ENCODE peak calls at places on chromosomes 1 and 21, in four cellular contexts. K is endodermal cell, Y is adrenal gland, B is mammary epithelial cell. G is an unnamed sample. For H3K4me1 and H3K36me3, the result is how much of the 10 kb centered on the place peaks cover.

GRCh38 chr1:36137776-36138175 is 11.5 kb downstream of the TRAPPC3 start:
- DNase-seq in B (no peak), Y (no peak), K (no peak), G (no peak)

GRCh38 chr1:226309398-226310122 is 596 bp upstream of the LIN9 start:
- DNase-seq in B (no peak), K (no peak), Y (peak), G (peak)

GRCh38 chr1:76640092-76640491 is 227.2 kb upstream of the ST6GALNAC5 start:
- DNase-seq in Y (no peak), K (no peak), B (peak), G (no peak)

GRCh38 chr1:182809414-182809957 is 19.9 kb downstream of the NPL start:
- DNase-seq in B (no peak), K (no peak), Y (no peak), G (no peak)

GRCh38 chr1:209899948-209900347 is 38.1 kb upstream of the SYT14 start:
- DNase-seq in B (no peak), K (peak), Y (no peak), G (no peak)

GRCh38 chr1:3814771-3815561 is 18.7 kb upstream of the LRRC47 start:
- DNase-seq in B (no peak), K (no peak), Y (no peak), G (peak)

GRCh38 chr1:156549831-156550230 is 22.5 kb downstream of the IQGAP3 start:
- DNase-seq in B (no peak), Y (no peak), K (no peak), G (no peak)

GRCh38 chr1:75198761-75199160 is 64.6 kb downstream of the LHX8 start:
- DNase-seq in Y (no peak), K (no peak), B (no peak), G (no peak)

GRCh38 chr1:226457307-226457712 is 49.4 kb upstream of the PARP1 start:
- DNase-seq in B (no peak), Y (no peak), K (peak), G (no peak)

GRCh38 chr1:12344611-12345299 is 114.9 kb downstream of the VPS13D start:
- DNase-seq in Y (no peak), K (no peak), B (no peak), G (peak)

GRCh38 chr1:12229835-12230548 is at the start of gene VPS13D:
- DNase-seq in B (peak), Y (peak), K (peak), G (peak)

GRCh38 chr1:189597083-189597482 is 880.6 kb downstream of the BRINP3 start:
- DNase-seq in Y (no peak), B (no peak), K (no peak), G (peak)

GRCh38 chr1:16903054-16903453 is 7.3 kb downstream of the RNU1-2 start:
- DNase-seq in B (peak), K (peak), Y (no peak), G (no peak)

GRCh38 chr1:17201201-17202021 is 3.5 kb upstream of the PADI1 start:
- DNase-seq in Y (no peak), B (no peak), K (peak), G (peak)

GRCh38 chr1:175035860-175036259 is 12.6 kb upstream of the MRPS14 start:
- DNase-seq in B (peak), Y (no peak), K (no peak), G (no peak)

GRCh38 chr1:95098196-95098595 is 19.0 kb upstream of the TLCD4 start:
- DNase-seq in K (no peak), Y (no peak), B (no peak), G (no peak)

GRCh38 chr1:10975567-10976326 is 36.7 kb upstream of the TARDBP start:
- DNase-seq in B (peak), K (peak), Y (no peak), G (no peak)

GRCh38 chr1:67773462-67773861 is 59.8 kb downstream of the GNG12 start:
- DNase-seq in Y (no peak), K (no peak), B (peak), G (no peak)

GRCh38 chr1:192489748-192490147 is 85.8 kb upstream of the RGS1 start:
- DNase-seq in B (peak), Y (no peak), K (no peak), G (peak)

GRCh38 chr1:237012789-237013383 is 8.6 kb upstream of the MT1HL1 start:
- DNase-seq in B (peak), K (no peak), Y (no peak), G (peak)

GRCh38 chr21:25313891-25314646 is 293.2 kb downstream of the MRPL39 start:
- DNase-seq in K (no peak), Y (no peak), B (no peak), G (no peak)
- TF ChIP-seq CTCF in K (peak), Y (peak), B (no peak), G (peak)

GRCh38 chr1:160101717-160102522 is 3.5 kb upstream of the IGSF8 start:
- DNase-seq in B (no peak), Y (no peak), K (no peak), G (no peak)
- H3K4me1 ChIP-seq in B (under half), Y (under half), K (under half), G (under half)

GRCh38 chr1:227773558-227773957 is 38.3 kb downstream of the SNAP47 start:
- DNase-seq in K (no peak), Y (no peak), B (no peak), G (no peak)
- H3K36me3 ChIP-seq in K (under half), Y (under half), B (under half), G (under half)

GRCh38 chr1:48916121-48917069 is 139.7 kb upstream of the BEND5 start:
- DNase-seq in Y (peak), K (peak), B (peak), G (no peak)
- TF ChIP-seq CTCF in Y (peak), K (peak), B (peak), G (peak)

G was measured in lower lobe of right lung.